ENCODE peak calls at places on chromosome 1, in four cellular contexts. U, Y, M and W are unnamed samples.

GRCh38 chr1:153488731-153489130 is 28.3 kb upstream of the S100A7 start:
- DNase-seq in U (peak; percentile 47), Y (no peak), M (no peak), W (no peak)

GRCh38 chr1:154154534-154155181 is at the start of gene NUP210L:
- DNase-seq in U (no peak), Y (peak; percentile 13), M (no peak), W (peak; percentile 18)

GRCh38 chr1:151158751-151159251 is 2.4 kb downstream of the TNFAIP8L2 start:
- DNase-seq in U (no peak), Y (no peak), M (no peak), W (no peak)

GRCh38 chr1:14421977-14422609 is 176.4 kb upstream of the KAZN start:
- DNase-seq in U (no peak), Y (no peak), M (no peak), W (no peak)

GRCh38 chr1:165883056-165883455 is 55.6 kb downstream of the UCK2 start:
- DNase-seq in U (peak; percentile 48), Y (no peak), M (no peak), W (no peak)

GRCh38 chr1:207519505-207520399 is 23.8 kb downstream of the CR1 start:
- DNase-seq in U (no peak), Y (no peak), M (no peak), W (no peak)

GRCh38 chr1:179917601-179918429 is 35.7 kb downstream of the TOR1AIP1 start:
- DNase-seq in U (peak; percentile 96), Y (no peak), M (no peak), W (no peak)

GRCh38 chr1:243562473-243562872 is 287.6 kb downstream of the AKT3 start:
- DNase-seq in U (no peak), Y (no peak), M (no peak), W (no peak)

GRCh38 chr1:19325368-19325957 is 13.3 kb downstream of the SLC66A1 start:
- DNase-seq in U (no peak), Y (no peak), M (no peak), W (no peak)

GRCh38 chr1:67647814-67648358 is 37.1 kb upstream of the GADD45A start:
- DNase-seq in U (peak; percentile 17), Y (no peak), M (no peak), W (no peak)

GRCh38 chr1:65213271-65213905 is 65.4 kb downstream of the AK4 start:
- DNase-seq in U (no peak), Y (no peak), M (no peak), W (no peak)

GRCh38 chr1:65148548-65149390 is 766 bp downstream of the AK4 start:
- DNase-seq in U (peak; percentile 62), Y (peak; percentile 52), M (peak; percentile 25), W (peak; percentile 63)

GRCh38 chr1:2522230-2522629 is 4.2 kb downstream of the PANK4 start:
- DNase-seq in U (no peak), Y (no peak), M (no peak), W (no peak)